ENCODE peak calls at places on chromosomes 13 and 19, in five cellular contexts. One of them, this sample, is unnamed.

GRCh38 chr13:58994778-58995177 is 1169.0 kb downstream of the DIAPH3 start:
- DNase-seq in fibroblast of the aortic adventitia: no peak
- DNase-seq in AG10803: no peak
- DNase-seq in mucosa of descending colon: no peak
- DNase-seq in fibroblast of villous mesenchyme: no peak
- DNase-seq in this sample: no peak

GRCh38 chr19:5054551-5055456 is 85.9 kb downstream of the KDM4B start:
- DNase-seq in AG10803: no peak
- DNase-seq in fibroblast of the aortic adventitia: no peak
- DNase-seq in fibroblast of villous mesenchyme: no peak
- DNase-seq in mucosa of descending colon: no peak
- DNase-seq in this sample: no peak

GRCh38 chr13:25885418-25885817 is 166.4 kb downstream of the SHISA2 start:
- DNase-seq in fibroblast of the aortic adventitia: no peak
- DNase-seq in fibroblast of villous mesenchyme: no peak
- DNase-seq in AG10803: no peak
- DNase-seq in mucosa of descending colon: no peak
- DNase-seq in this sample: no peak

GRCh38 chr19:27691991-27692390 is 1521.0 kb downstream of the UQCRFS1 start:
- DNase-seq in AG10803: no peak
- DNase-seq in fibroblast of the aortic adventitia: no peak
- DNase-seq in mucosa of descending colon: no peak
- DNase-seq in fibroblast of villous mesenchyme: no peak
- DNase-seq in this sample: no peak

GRCh38 chr13:91726666-91727065 is 328.2 kb downstream of the GPC5 start:
- DNase-seq in fibroblast of villous mesenchyme: no peak
- DNase-seq in AG10803: no peak
- DNase-seq in mucosa of descending colon: no peak
- DNase-seq in fibroblast of the aortic adventitia: no peak
- DNase-seq in this sample: no peak

GRCh38 chr19:926595-927043 is 784 bp downstream of the ARID3A start:
- DNase-seq in AG10803: no peak
- DNase-seq in fibroblast of villous mesenchyme: no peak
- DNase-seq in fibroblast of the aortic adventitia: peak
- DNase-seq in mucosa of descending colon: peak
- DNase-seq in this sample: peak

GRCh38 chr13:41716236-41716635 is 244.7 kb downstream of the VWA8 start:
- DNase-seq in fibroblast of villous mesenchyme: no peak
- DNase-seq in fibroblast of the aortic adventitia: no peak
- DNase-seq in mucosa of descending colon: no peak
- DNase-seq in AG10803: no peak
- DNase-seq in this sample: no peak

GRCh38 chr13:69720278-69720983 is 387.2 kb upstream of the ATXN8OS start:
- DNase-seq in AG10803: no peak
- DNase-seq in mucosa of descending colon: peak
- DNase-seq in fibroblast of the aortic adventitia: no peak
- DNase-seq in fibroblast of villous mesenchyme: no peak
- DNase-seq in this sample: no peak

GRCh38 chr13:31556376-31556775 is 182.9 kb upstream of the RXFP2 start:
- DNase-seq in fibroblast of villous mesenchyme: peak
- DNase-seq in mucosa of descending colon: no peak
- DNase-seq in fibroblast of the aortic adventitia: no peak
- DNase-seq in AG10803: peak
- DNase-seq in this sample: no peak

GRCh38 chr19:44345969-44346368 is 10.5 kb downstream of the ZNF112 start:
- DNase-seq in fibroblast of villous mesenchyme: no peak
- DNase-seq in fibroblast of the aortic adventitia: no peak
- DNase-seq in AG10803: no peak
- DNase-seq in mucosa of descending colon: no peak
- DNase-seq in this sample: no peak

GRCh38 chr19:5014941-5015340 is 46.0 kb downstream of the KDM4B start:
- DNase-seq in fibroblast of villous mesenchyme: no peak
- DNase-seq in AG10803: no peak
- DNase-seq in mucosa of descending colon: no peak
- DNase-seq in fibroblast of the aortic adventitia: no peak
- DNase-seq in this sample: no peak

GRCh38 chr19:5961969-5962945 is 15.7 kb downstream of the RANBP3 start:
- DNase-seq in fibroblast of villous mesenchyme: peak
- DNase-seq in AG10803: peak
- DNase-seq in fibroblast of the aortic adventitia: no peak
- DNase-seq in mucosa of descending colon: peak
- DNase-seq in this sample: no peak

GRCh38 chr19:39382991-39383828 is 7.7 kb downstream of the PAF1 start:
- DNase-seq in mucosa of descending colon: no peak
- DNase-seq in fibroblast of the aortic adventitia: no peak
- DNase-seq in fibroblast of villous mesenchyme: no peak
- DNase-seq in AG10803: no peak
- DNase-seq in this sample: no peak

GRCh38 chr19:3029070-3029923 is at the start of gene TLE2:
- DNase-seq in fibroblast of villous mesenchyme: no peak
- DNase-seq in AG10803: no peak
- DNase-seq in mucosa of descending colon: no peak
- DNase-seq in fibroblast of the aortic adventitia: no peak
- DNase-seq in this sample: no peak

GRCh38 chr19:50639121-50640112 is at the start of gene SYT3:
- DNase-seq in AG10803: peak
- DNase-seq in fibroblast of the aortic adventitia: peak
- DNase-seq in mucosa of descending colon: peak
- DNase-seq in fibroblast of villous mesenchyme: peak
- DNase-seq in this sample: peak

GRCh38 chr19:58150328-58150921 is at the start of gene ZNF329:
- DNase-seq in fibroblast of the aortic adventitia: peak
- DNase-seq in mucosa of descending colon: peak
- DNase-seq in fibroblast of villous mesenchyme: peak
- DNase-seq in AG10803: peak
- DNase-seq in this sample: peak

GRCh38 chr19:3234800-3235199 is 10.3 kb downstream of the CELF5 start:
- DNase-seq in fibroblast of villous mesenchyme: no peak
- DNase-seq in AG10803: no peak
- DNase-seq in mucosa of descending colon: no peak
- DNase-seq in fibroblast of the aortic adventitia: no peak
- DNase-seq in this sample: no peak

GRCh38 chr19:33273881-33274662 is 28.3 kb downstream of the CEBPA start:
- DNase-seq in fibroblast of villous mesenchyme: peak
- DNase-seq in AG10803: peak
- DNase-seq in mucosa of descending colon: peak
- DNase-seq in fibroblast of the aortic adventitia: peak
- DNase-seq in this sample: peak

GRCh38 chr13:93230466-93230865 is 3.9 kb downstream of the GPC6 start:
- DNase-seq in mucosa of descending colon: no peak
- DNase-seq in fibroblast of the aortic adventitia: peak
- DNase-seq in AG10803: peak
- DNase-seq in fibroblast of villous mesenchyme: peak
- DNase-seq in this sample: no peak

GRCh38 chr13:72530471-72530870 is 197.0 kb downstream of the MZT1 start:
- DNase-seq in fibroblast of villous mesenchyme: no peak
- DNase-seq in AG10803: peak
- DNase-seq in fibroblast of the aortic adventitia: no peak
- DNase-seq in mucosa of descending colon: no peak
- DNase-seq in this sample: no peak

GRCh38 chr13:35478384-35479222 is 2.1 kb upstream of the MAB21L1 start:
- DNase-seq in fibroblast of villous mesenchyme: no peak
- DNase-seq in mucosa of descending colon: no peak
- DNase-seq in fibroblast of the aortic adventitia: no peak
- DNase-seq in AG10803: no peak
- DNase-seq in this sample: no peak

GRCh38 chr19:45952691-45953505 is 20.8 kb downstream of the NOVA2 start:
- DNase-seq in fibroblast of villous mesenchyme: peak
- DNase-seq in AG10803: peak
- DNase-seq in mucosa of descending colon: peak
- DNase-seq in fibroblast of the aortic adventitia: peak
- DNase-seq in this sample: no peak

GRCh38 chr13:107210216-107211010 is 642.5 kb upstream of the ARGLU1 start:
- DNase-seq in fibroblast of the aortic adventitia: peak
- DNase-seq in mucosa of descending colon: no peak
- DNase-seq in fibroblast of villous mesenchyme: peak
- DNase-seq in AG10803: peak
- DNase-seq in this sample: no peak

GRCh38 chr13:77516342-77516789 is 19.1 kb upstream of the SCEL start:
- DNase-seq in fibroblast of the aortic adventitia: peak
- DNase-seq in AG10803: peak
- DNase-seq in fibroblast of villous mesenchyme: no peak
- DNase-seq in mucosa of descending colon: no peak
- DNase-seq in this sample: no peak

GRCh38 chr19:1064661-1065605 is 2.0 kb upstream of the ARHGAP45 start:
- DNase-seq in mucosa of descending colon: peak
- DNase-seq in fibroblast of villous mesenchyme: peak
- DNase-seq in AG10803: peak
- DNase-seq in fibroblast of the aortic adventitia: peak
- DNase-seq in this sample: peak

GRCh38 chr13:46168341-46168740 is 13.6 kb downstream of the LCP1 start:
- DNase-seq in fibroblast of the aortic adventitia: no peak
- DNase-seq in fibroblast of villous mesenchyme: peak
- DNase-seq in AG10803: no peak
- DNase-seq in mucosa of descending colon: no peak
- DNase-seq in this sample: peak

GRCh38 chr19:867301-867793 is 7.9 kb downstream of the CFD start:
- DNase-seq in fibroblast of the aortic adventitia: no peak
- DNase-seq in fibroblast of villous mesenchyme: no peak
- DNase-seq in mucosa of descending colon: no peak
- DNase-seq in AG10803: no peak
- DNase-seq in this sample: no peak

GRCh38 chr19:3150739-3151329 is 15.0 kb downstream of the GNA15 start:
- DNase-seq in fibroblast of the aortic adventitia: no peak
- DNase-seq in AG10803: no peak
- DNase-seq in mucosa of descending colon: no peak
- DNase-seq in fibroblast of villous mesenchyme: no peak
- DNase-seq in this sample: no peak

GRCh38 chr19:53294786-53295441 is 27.4 kb upstream of the VN1R4 start:
- DNase-seq in fibroblast of villous mesenchyme: no peak
- DNase-seq in mucosa of descending colon: no peak
- DNase-seq in fibroblast of the aortic adventitia: no peak
- DNase-seq in AG10803: no peak
- DNase-seq in this sample: no peak

GRCh38 chr19:54339646-54340358 is 840 bp upstream of the LILRA4 start:
- DNase-seq in mucosa of descending colon: no peak
- DNase-seq in fibroblast of villous mesenchyme: no peak
- DNase-seq in AG10803: no peak
- DNase-seq in fibroblast of the aortic adventitia: no peak
- DNase-seq in this sample: no peak

GRCh38 chr19:53659292-53659691 is 27.5 kb downstream of the DPRX start:
- DNase-seq in fibroblast of the aortic adventitia: no peak
- DNase-seq in fibroblast of villous mesenchyme: peak
- DNase-seq in AG10803: no peak
- DNase-seq in mucosa of descending colon: no peak
- DNase-seq in this sample: no peak

GRCh38 chr19:43763473-43763939 is 8.7 kb upstream of the SMG9 start:
- DNase-seq in mucosa of descending colon: no peak
- DNase-seq in fibroblast of the aortic adventitia: peak
- DNase-seq in AG10803: peak
- DNase-seq in fibroblast of villous mesenchyme: no peak
- DNase-seq in this sample: no peak

GRCh38 chr13:23547000-23547590 is 23.1 kb upstream of the TNFRSF19 start:
- DNase-seq in fibroblast of the aortic adventitia: peak
- DNase-seq in mucosa of descending colon: no peak
- DNase-seq in AG10803: peak
- DNase-seq in fibroblast of villous mesenchyme: peak
- DNase-seq in this sample: peak

GRCh38 chr19:35040474-35040825 is 1.1 kb upstream of the HPN start:
- DNase-seq in fibroblast of the aortic adventitia: no peak
- DNase-seq in fibroblast of villous mesenchyme: no peak
- DNase-seq in AG10803: no peak
- DNase-seq in mucosa of descending colon: no peak
- DNase-seq in this sample: no peak

GRCh38 chr19:8530061-8530679 is 16.2 kb upstream of the ZNF414 start:
- DNase-seq in AG10803: no peak
- DNase-seq in fibroblast of villous mesenchyme: no peak
- DNase-seq in mucosa of descending colon: no peak
- DNase-seq in fibroblast of the aortic adventitia: no peak
- DNase-seq in this sample: no peak

GRCh38 chr19:8529369-8530006 is 15.5 kb upstream of the ZNF414 start:
- DNase-seq in fibroblast of the aortic adventitia: no peak
- DNase-seq in mucosa of descending colon: no peak
- DNase-seq in fibroblast of villous mesenchyme: no peak
- DNase-seq in AG10803: no peak
- DNase-seq in this sample: no peak

GRCh38 chr19:8526345-8527062 is 12.5 kb upstream of the ZNF414 start:
- DNase-seq in mucosa of descending colon: peak
- DNase-seq in AG10803: peak
- DNase-seq in fibroblast of the aortic adventitia: peak
- DNase-seq in fibroblast of villous mesenchyme: peak
- DNase-seq in this sample: peak

GRCh38 chr19:8528500-8528899 is 14.5 kb upstream of the ZNF414 start:
- DNase-seq in fibroblast of villous mesenchyme: no peak
- DNase-seq in fibroblast of the aortic adventitia: no peak
- DNase-seq in AG10803: no peak
- DNase-seq in mucosa of descending colon: no peak
- DNase-seq in this sample: no peak

DNA sequence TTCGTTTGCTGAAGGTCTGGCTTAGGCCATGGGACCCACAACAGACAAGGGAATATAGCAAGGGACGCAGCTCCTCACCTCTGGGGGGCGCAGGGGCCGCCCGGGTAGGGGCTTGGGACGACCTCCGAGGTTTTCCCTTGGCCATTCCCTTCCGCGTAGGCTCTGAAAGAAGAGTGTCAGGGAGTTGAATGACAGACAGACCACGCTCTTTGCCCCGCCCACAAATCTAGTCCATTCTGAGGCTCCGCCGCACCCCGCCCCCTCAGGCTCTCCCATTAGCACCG is 11.4 kb upstream of the ZNF414 start:
- DNase-seq in mucosa of descending colon: no peak
- DNase-seq in fibroblast of the aortic adventitia: no peak
- DNase-seq in AG10803: no peak
- DNase-seq in fibroblast of villous mesenchyme: no peak
- DNase-seq in this sample: no peak
- H3K4me3 ChIP-seq in mucosa of descending colon: no peak
- H3K4me3 ChIP-seq in fibroblast of the aortic adventitia: peak
- H3K4me3 ChIP-seq in AG10803: peak
- H3K4me3 ChIP-seq in fibroblast of villous mesenchyme: peak
- H3K4me3 ChIP-seq in this sample: peak

GRCh38 chr19:7887408-7888144 is 734 bp upstream of the LRRC8E start:
- DNase-seq in mucosa of descending colon: no peak
- DNase-seq in fibroblast of the aortic adventitia: no peak
- DNase-seq in fibroblast of villous mesenchyme: no peak
- DNase-seq in AG10803: no peak
- DNase-seq in this sample: no peak
- H3K4me3 ChIP-seq in mucosa of descending colon: no peak
- H3K4me3 ChIP-seq in fibroblast of the aortic adventitia: no peak
- H3K4me3 ChIP-seq in fibroblast of villous mesenchyme: no peak
- H3K4me3 ChIP-seq in AG10803: no peak
- H3K4me3 ChIP-seq in this sample: no peak

GRCh38 chr19:17289489-17289888 is 7.8 kb downstream of the ANKLE1 start:
- DNase-seq in fibroblast of villous mesenchyme: peak
- DNase-seq in mucosa of descending colon: peak
- DNase-seq in fibroblast of the aortic adventitia: peak
- DNase-seq in AG10803: peak
- DNase-seq in this sample: peak
- H3K4me3 ChIP-seq in fibroblast of villous mesenchyme: peak
- H3K4me3 ChIP-seq in mucosa of descending colon: no peak
- H3K4me3 ChIP-seq in fibroblast of the aortic adventitia: no peak
- H3K4me3 ChIP-seq in AG10803: no peak
- H3K4me3 ChIP-seq in this sample: no peak

DNA sequence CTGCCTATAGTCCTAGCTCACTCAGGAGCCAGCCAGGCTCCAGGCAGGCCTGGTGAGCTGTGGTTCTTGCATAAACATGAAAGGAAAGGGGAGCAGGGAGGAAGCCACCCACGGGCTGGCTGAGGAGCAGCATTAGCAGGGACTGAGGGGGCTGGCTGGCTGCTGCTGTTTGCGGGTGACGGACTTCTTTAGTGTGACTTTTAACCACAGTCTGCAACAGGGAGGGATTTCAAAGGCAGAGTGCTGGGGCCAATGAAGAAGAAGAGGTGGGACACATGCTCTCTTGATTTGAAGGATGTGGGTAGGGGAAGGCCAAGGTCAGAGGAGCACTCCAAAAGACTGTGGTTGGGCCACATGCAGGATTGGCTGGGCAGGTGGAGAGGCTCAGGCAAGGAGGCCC is 223.0 kb downstream of the DNAJC15 start:
- DNase-seq in mucosa of descending colon: no peak
- DNase-seq in AG10803: no peak
- DNase-seq in fibroblast of the aortic adventitia: no peak
- DNase-seq in fibroblast of villous mesenchyme: no peak
- DNase-seq in this sample: no peak
- H3K4me3 ChIP-seq in mucosa of descending colon: no peak
- H3K4me3 ChIP-seq in AG10803: no peak
- H3K4me3 ChIP-seq in fibroblast of the aortic adventitia: no peak
- H3K4me3 ChIP-seq in fibroblast of villous mesenchyme: no peak
- H3K4me3 ChIP-seq in this sample: no peak